ENCODE peak calls at places on chromosome 13, in four cellular contexts. R, H, G and F are unnamed samples. For H3K4me1, the result is how much of the 10 kb centered on the place peaks cover.

GRCh38 chr13:102643656-102644055 is 46.9 kb downstream of the TPP2 start:
- DNase-seq in H (no peak), G (no peak), R (peak), F (no peak)

GRCh38 chr13:28100149-28101121 is at the start of gene FLT3:
- DNase-seq in H (peak), G (peak), R (peak), F (peak)

GRCh38 chr13:32045963-32046785 is 14.6 kb downstream of the FRY start:
- DNase-seq in G (no peak), R (peak), H (peak), F (no peak)

GRCh38 chr13:93224545-93224944 is 2.1 kb upstream of the GPC6 start:
- DNase-seq in H (peak), R (peak), G (peak), F (peak)

GRCh38 chr13:104773775-104774174 is 1707.6 kb upstream of the SLC10A2 start:
- DNase-seq in G (peak), H (peak), R (peak), F (no peak)

GRCh38 chr13:39417643-39418042 is 185.3 kb downstream of the LHFPL6 start:
- DNase-seq in H (peak), G (peak), R (peak), F (peak)

GRCh38 chr13:46355088-46355468 is 32.0 kb downstream of the RUBCNL start:
- DNase-seq in H (no peak), G (no peak), R (no peak), F (peak)

GRCh38 chr13:107808388-107808787 is 406.9 kb downstream of the LIG4 start:
- DNase-seq in R (peak), G (no peak), H (no peak), F (no peak)

GRCh38 chr13:107301724-107302374 is 733.9 kb upstream of the ARGLU1 start:
- DNase-seq in H (peak), R (no peak), G (peak), F (no peak)

GRCh38 chr13:33119022-33119735 is 103.0 kb downstream of the KL start:
- DNase-seq in G (no peak), R (peak), H (peak), F (peak)

DNA sequence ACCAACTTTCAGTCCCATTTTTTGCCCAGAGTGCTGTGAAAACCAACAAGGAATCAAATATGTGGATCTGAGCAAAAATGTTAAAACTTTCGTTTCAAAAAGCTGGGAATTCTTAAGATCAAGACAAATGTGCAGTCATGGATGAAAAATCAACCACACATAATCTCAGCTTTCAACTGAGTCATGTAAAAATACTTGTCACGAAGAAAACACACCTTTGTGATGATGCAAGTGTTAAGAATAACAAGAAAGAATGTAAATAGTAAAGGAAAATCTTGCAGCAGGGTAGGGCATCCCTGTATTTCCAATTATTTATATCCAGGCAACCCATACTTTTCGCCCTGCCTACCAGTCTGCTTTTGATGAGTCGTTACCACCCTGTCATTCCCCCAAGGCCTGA is 27.4 kb upstream of the DCLK1 start:
- DNase-seq in R (peak), H (no peak), G (no peak), F (no peak)
- H3K27ac ChIP-seq in R (peak), H (no peak), G (no peak), F (no peak)

GRCh38 chr13:98173431-98173921 is 3.6 kb downstream of the RNF113B start:
- DNase-seq in G (peak), H (peak), R (peak), F (peak)
- H3K4me1 ChIP-seq in G (half or more), H (under half), R (half or more), F (under half)

DNA sequence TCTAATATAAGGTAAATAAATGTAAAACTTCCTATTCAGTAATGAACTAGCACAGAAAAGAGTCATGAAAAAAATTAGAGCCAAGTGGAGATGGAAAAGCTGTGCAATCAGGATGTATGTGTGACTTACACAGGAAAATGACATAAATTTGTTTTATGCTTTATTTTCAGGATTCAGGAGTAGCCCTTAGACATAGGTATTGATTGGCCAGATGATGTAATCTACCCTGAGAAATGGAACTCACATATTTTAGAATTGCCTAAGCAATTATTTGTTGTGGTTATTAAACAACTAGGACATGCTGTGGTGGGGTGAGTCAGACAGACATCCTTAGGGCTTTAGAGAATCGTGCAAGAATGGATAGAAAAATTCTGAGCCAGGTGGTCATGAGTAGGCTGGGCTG is 110.7 kb downstream of the PCDH9 start:
- DNase-seq in G (no peak), H (no peak), R (peak), F (no peak)
- H3K9ac ChIP-seq in G (no peak), H (no peak), R (no peak), F (no peak)

GRCh38 chr13:51524312-51524711 is 60.0 kb upstream of the WDFY2 start:
- DNase-seq in R (no peak), H (peak), G (no peak), F (no peak)
- H3K27ac ChIP-seq in R (no peak), H (no peak), G (no peak), F (no peak)

GRCh38 chr13:45333973-45334922 is 6.7 kb downstream of the TPT1 start:
- DNase-seq in H (no peak), G (no peak), R (peak), F (peak)
- H3K4me1 ChIP-seq in H (under half), G (under half), R (half or more), F (under half)

GRCh38 chr13:30685320-30685859 is 50.0 kb upstream of the ALOX5AP start:
- DNase-seq in H (no peak), G (no peak), R (no peak), F (no peak)

GRCh38 chr13:30692108-30692507 is 43.2 kb upstream of the ALOX5AP start:
- DNase-seq in G (no peak), H (no peak), R (no peak), F (no peak)

GRCh38 chr13:30689752-30690151 is 45.6 kb upstream of the ALOX5AP start:
- DNase-seq in H (no peak), R (no peak), G (no peak), F (no peak)

GRCh38 chr13:30685987-30686386 is 49.4 kb upstream of the ALOX5AP start:
- DNase-seq in H (no peak), R (no peak), G (no peak), F (no peak)

DNA sequence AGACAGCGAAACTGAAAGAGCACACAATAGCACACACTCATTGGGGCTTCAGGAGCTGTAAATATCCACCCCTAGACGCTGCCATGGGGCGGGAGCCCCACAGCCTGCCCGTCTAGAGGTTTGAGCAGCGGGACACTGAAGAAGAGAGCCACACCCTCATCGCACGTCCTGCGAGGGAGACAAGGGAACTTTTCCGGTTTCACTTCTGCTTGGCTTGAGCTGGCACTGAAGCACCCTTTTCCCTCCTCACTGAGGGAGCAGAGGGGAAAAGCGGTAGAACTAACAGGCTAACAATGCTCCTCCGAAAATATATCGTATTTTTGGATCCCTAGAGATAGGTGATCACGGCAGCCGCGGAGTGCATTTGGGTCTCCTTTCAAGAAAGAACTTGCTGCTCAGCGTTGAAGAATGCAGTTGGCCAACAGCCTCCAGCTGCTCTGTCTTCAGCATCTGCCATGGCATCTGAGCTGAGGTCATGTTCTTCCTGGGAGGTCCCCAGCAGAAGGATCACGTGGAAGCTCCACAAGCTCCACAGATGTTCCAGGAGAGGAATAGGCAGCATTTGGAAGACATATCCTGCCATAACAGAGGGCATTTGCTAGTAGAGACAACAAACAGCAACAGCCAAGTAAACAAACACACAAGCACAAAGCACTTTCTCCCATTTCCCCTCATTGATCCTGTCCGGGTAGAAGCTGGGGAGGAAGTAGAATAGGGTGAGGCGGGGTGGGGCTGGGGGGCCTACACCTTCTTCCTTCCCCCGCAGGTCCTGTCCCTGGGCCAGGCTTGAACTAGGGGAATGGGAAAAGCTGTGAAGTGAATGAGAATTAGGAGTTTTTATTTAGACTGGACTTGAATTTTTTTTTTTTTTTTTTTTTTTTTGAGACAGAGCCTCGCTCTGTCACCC is 44.8 kb upstream of the ALOX5AP start:
- DNase-seq in R (peak), G (no peak), H (peak), F (no peak)
- H3K9ac ChIP-seq in R (peak), G (no peak), H (no peak), F (no peak)